ENCODE peak calls at places on chromosomes 6 and 20, in six cellular contexts. One of them, this sample, is unnamed.

GRCh38 chr20:57091748-57092111 is 174.7 kb downstream of the BMP7 start:
- DNase-seq in IMR-90: no peak
- DNase-seq in H9: no peak
- DNase-seq in trophoblast cell: no peak
- DNase-seq in neuronal stem cell: no peak
- DNase-seq in H1: no peak
- DNase-seq in this sample: no peak

GRCh38 chr6:168041928-168042327 is 37.1 kb downstream of the FRMD1 start:
- DNase-seq in IMR-90: no peak
- DNase-seq in H1: no peak
- DNase-seq in trophoblast cell: no peak
- DNase-seq in H9: peak
- DNase-seq in neuronal stem cell: no peak
- DNase-seq in this sample: no peak

GRCh38 chr6:49911252-49911651 is 44.9 kb upstream of the CRISP1 start:
- DNase-seq in neuronal stem cell: no peak
- DNase-seq in IMR-90: no peak
- DNase-seq in H1: no peak
- DNase-seq in trophoblast cell: no peak
- DNase-seq in H9: peak
- DNase-seq in this sample: no peak

GRCh38 chr6:22928775-22929174 is 359.4 kb downstream of the HDGFL1 start:
- DNase-seq in neuronal stem cell: no peak
- DNase-seq in H1: no peak
- DNase-seq in trophoblast cell: no peak
- DNase-seq in IMR-90: no peak
- DNase-seq in H9: no peak
- DNase-seq in this sample: no peak

GRCh38 chr6:138504764-138505689 is 5.7 kb upstream of the NHSL1 start:
- DNase-seq in neuronal stem cell: no peak
- DNase-seq in trophoblast cell: no peak
- DNase-seq in H9: no peak
- DNase-seq in IMR-90: no peak
- DNase-seq in H1: no peak
- DNase-seq in this sample: no peak

GRCh38 chr6:23621026-23621425 is 505.0 kb upstream of the NRSN1 start:
- DNase-seq in trophoblast cell: no peak
- DNase-seq in H1: no peak
- DNase-seq in IMR-90: peak
- DNase-seq in neuronal stem cell: no peak
- DNase-seq in H9: no peak
- DNase-seq in this sample: peak

GRCh38 chr6:158784505-158784904 is 34.7 kb downstream of the EZR start:
- DNase-seq in neuronal stem cell: no peak
- DNase-seq in IMR-90: peak
- DNase-seq in trophoblast cell: peak
- DNase-seq in H9: no peak
- DNase-seq in H1: no peak
- DNase-seq in this sample: no peak

GRCh38 chr20:64244281-64244805 is 11.2 kb upstream of the PCMTD2 start:
- DNase-seq in trophoblast cell: no peak
- DNase-seq in H9: peak
- DNase-seq in IMR-90: no peak
- DNase-seq in H1: no peak
- DNase-seq in neuronal stem cell: no peak
- DNase-seq in this sample: no peak

GRCh38 chr20:40781340-40781916 is 92.4 kb upstream of the MAFB start:
- DNase-seq in trophoblast cell: peak
- DNase-seq in H9: no peak
- DNase-seq in neuronal stem cell: no peak
- DNase-seq in IMR-90: no peak
- DNase-seq in H1: no peak
- DNase-seq in this sample: no peak

GRCh38 chr20:675453-676314 is at the start of gene SCRT2:
- DNase-seq in trophoblast cell: peak
- DNase-seq in neuronal stem cell: peak
- DNase-seq in H1: no peak
- DNase-seq in H9: peak
- DNase-seq in IMR-90: peak
- DNase-seq in this sample: peak

GRCh38 chr6:157107915-157108651 is 215.2 kb downstream of the TMEM242 start:
- DNase-seq in neuronal stem cell: no peak
- DNase-seq in trophoblast cell: peak
- DNase-seq in IMR-90: peak
- DNase-seq in H9: no peak
- DNase-seq in H1: no peak
- DNase-seq in this sample: peak

GRCh38 chr6:150250826-150251225 is 108.0 kb downstream of the PPP1R14C start:
- DNase-seq in IMR-90: peak
- DNase-seq in H9: peak
- DNase-seq in neuronal stem cell: no peak
- DNase-seq in H1: no peak
- DNase-seq in trophoblast cell: no peak
- DNase-seq in this sample: no peak

GRCh38 chr6:143940011-143940597 is 68.0 kb downstream of the PLAGL1 start:
- DNase-seq in H9: no peak
- DNase-seq in trophoblast cell: peak
- DNase-seq in H1: no peak
- DNase-seq in IMR-90: peak
- DNase-seq in neuronal stem cell: no peak
- DNase-seq in this sample: peak

GRCh38 chr6:150456902-150457643 is 88.3 kb downstream of the IYD start:
- DNase-seq in IMR-90: no peak
- DNase-seq in H9: no peak
- DNase-seq in H1: no peak
- DNase-seq in trophoblast cell: peak
- DNase-seq in neuronal stem cell: no peak
- DNase-seq in this sample: no peak

GRCh38 chr6:87756858-87757257 is 54.8 kb upstream of the AKIRIN2 start:
- DNase-seq in trophoblast cell: peak
- DNase-seq in H9: no peak
- DNase-seq in neuronal stem cell: no peak
- DNase-seq in IMR-90: peak
- DNase-seq in H1: no peak
- DNase-seq in this sample: peak

GRCh38 chr6:45494734-45495133 is 117.0 kb upstream of the SUPT3H start:
- DNase-seq in H1: no peak
- DNase-seq in IMR-90: no peak
- DNase-seq in H9: no peak
- DNase-seq in neuronal stem cell: no peak
- DNase-seq in trophoblast cell: no peak
- DNase-seq in this sample: no peak

GRCh38 chr6:146634022-146634421 is 35.2 kb downstream of the ADGB start:
- DNase-seq in trophoblast cell: no peak
- DNase-seq in H1: no peak
- DNase-seq in IMR-90: no peak
- DNase-seq in H9: no peak
- DNase-seq in neuronal stem cell: no peak
- DNase-seq in this sample: no peak

GRCh38 chr20:37564388-37565133 is 36.9 kb upstream of the BLCAP start:
- DNase-seq in IMR-90: no peak
- DNase-seq in neuronal stem cell: peak
- DNase-seq in H9: peak
- DNase-seq in H1: no peak
- DNase-seq in trophoblast cell: peak
- DNase-seq in this sample: peak

GRCh38 chr6:150238294-150238693 is 95.5 kb downstream of the PPP1R14C start:
- DNase-seq in neuronal stem cell: no peak
- DNase-seq in trophoblast cell: no peak
- DNase-seq in H9: no peak
- DNase-seq in H1: no peak
- DNase-seq in IMR-90: peak
- DNase-seq in this sample: no peak

GRCh38 chr6:71082033-71082620 is 125.3 kb upstream of the B3GAT2 start:
- DNase-seq in neuronal stem cell: no peak
- DNase-seq in H1: no peak
- DNase-seq in trophoblast cell: no peak
- DNase-seq in H9: no peak
- DNase-seq in IMR-90: peak
- DNase-seq in this sample: peak

GRCh38 chr20:33702861-33703260 is 16.7 kb upstream of the E2F1 start:
- DNase-seq in neuronal stem cell: no peak
- DNase-seq in H9: no peak
- DNase-seq in H1: no peak
- DNase-seq in trophoblast cell: no peak
- DNase-seq in IMR-90: no peak
- DNase-seq in this sample: no peak

GRCh38 chr6:42916288-42916687 is 435 bp downstream of the PTCRA start:
- DNase-seq in trophoblast cell: no peak
- DNase-seq in IMR-90: no peak
- DNase-seq in neuronal stem cell: no peak
- DNase-seq in H1: no peak
- DNase-seq in H9: no peak
- DNase-seq in this sample: no peak
- H3K9ac ChIP-seq in trophoblast cell: no peak
- H3K9ac ChIP-seq in IMR-90: no peak
- H3K9ac ChIP-seq in neuronal stem cell: no peak
- H3K9ac ChIP-seq in H1: no peak
- H3K9ac ChIP-seq in H9: no peak
- H3K9ac ChIP-seq in this sample: no peak

DNA sequence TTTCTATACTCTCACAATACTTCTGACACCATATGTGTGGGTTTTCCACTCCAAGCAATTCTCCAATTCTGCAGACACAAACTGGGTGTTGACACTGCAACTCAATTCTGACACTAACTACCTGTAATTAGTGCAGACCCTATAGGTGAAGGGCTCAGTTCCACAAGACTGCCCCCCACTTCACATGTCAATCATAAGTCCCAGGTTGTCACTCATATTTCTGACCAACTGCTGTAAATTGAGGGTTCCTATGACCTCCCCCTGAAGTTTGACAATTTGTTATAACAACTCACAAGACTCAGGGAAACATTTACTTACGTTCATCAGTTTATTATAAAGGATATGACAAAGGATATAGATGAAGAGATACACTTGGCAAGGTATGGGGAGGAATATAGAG is 18.3 kb downstream of the GPX6 start:
- DNase-seq in neuronal stem cell: no peak
- DNase-seq in IMR-90: no peak
- DNase-seq in H1: no peak
- DNase-seq in H9: no peak
- DNase-seq in trophoblast cell: no peak
- DNase-seq in this sample: no peak
- H3K14ac ChIP-seq in neuronal stem cell: no peak
- H3K14ac ChIP-seq in IMR-90: no peak
- H3K14ac ChIP-seq in H1: no peak
- H3K14ac ChIP-seq in H9: no peak
- H3K14ac ChIP-seq in trophoblast cell: no peak
- H3K14ac ChIP-seq in this sample: no peak

GRCh38 chr6:44428682-44429081 is 41.2 kb downstream of the CDC5L start:
- DNase-seq in IMR-90: peak
- DNase-seq in neuronal stem cell: no peak
- DNase-seq in H9: no peak
- DNase-seq in H1: no peak
- DNase-seq in trophoblast cell: no peak
- DNase-seq in this sample: no peak

GRCh38 chr6:44432227-44432626 is 44.7 kb downstream of the CDC5L start:
- DNase-seq in trophoblast cell: no peak
- DNase-seq in H1: no peak
- DNase-seq in neuronal stem cell: no peak
- DNase-seq in IMR-90: no peak
- DNase-seq in H9: no peak
- DNase-seq in this sample: no peak

GRCh38 chr6:44432726-44433125 is 45.2 kb downstream of the CDC5L start:
- DNase-seq in H9: no peak
- DNase-seq in H1: no peak
- DNase-seq in trophoblast cell: no peak
- DNase-seq in neuronal stem cell: no peak
- DNase-seq in IMR-90: no peak
- DNase-seq in this sample: no peak

GRCh38 chr6:44430322-44430721 is 42.8 kb downstream of the CDC5L start:
- DNase-seq in trophoblast cell: peak
- DNase-seq in H9: no peak
- DNase-seq in IMR-90: peak
- DNase-seq in neuronal stem cell: no peak
- DNase-seq in H1: no peak
- DNase-seq in this sample: peak

DNA sequence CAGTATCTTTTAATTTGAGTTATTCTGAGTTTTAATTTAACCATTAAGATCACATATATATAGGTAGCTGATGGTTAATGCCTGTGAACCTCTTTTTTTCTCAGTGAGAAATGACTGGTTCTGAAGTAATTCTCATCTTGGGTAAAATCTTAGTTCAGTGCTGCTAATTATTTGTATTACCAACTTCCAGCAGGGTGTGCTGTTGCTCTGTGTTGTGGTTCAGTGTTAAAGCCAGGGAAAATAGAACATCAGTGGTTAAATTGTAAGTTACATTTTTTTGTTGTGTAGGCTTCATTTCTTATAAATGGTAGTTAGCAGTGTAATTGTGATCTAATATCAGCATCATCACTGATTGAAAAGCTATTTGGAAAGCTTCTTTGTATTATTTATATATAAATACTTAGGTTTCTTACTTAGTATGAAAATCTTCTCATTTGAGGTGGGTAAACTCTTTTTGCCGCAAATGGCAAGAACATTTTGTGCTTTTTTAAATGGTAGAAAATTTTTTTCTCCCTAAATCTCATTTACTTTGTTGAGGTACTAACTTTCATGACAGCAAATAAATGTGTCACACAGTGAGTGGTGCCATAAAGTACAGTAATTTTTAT is 43.7 kb downstream of the CDC5L start:
- DNase-seq in IMR-90: peak
- DNase-seq in H1: no peak
- DNase-seq in trophoblast cell: peak
- DNase-seq in neuronal stem cell: peak
- DNase-seq in H9: no peak
- DNase-seq in this sample: peak
- H3K9ac ChIP-seq in IMR-90: no peak
- H3K9ac ChIP-seq in H1: no peak
- H3K9ac ChIP-seq in trophoblast cell: no peak
- H3K9ac ChIP-seq in neuronal stem cell: no peak
- H3K9ac ChIP-seq in H9: no peak
- H3K9ac ChIP-seq in this sample: peak

GRCh38 chr6:111439169-111439568 is 43.8 kb downstream of the REV3L start:
- DNase-seq in trophoblast cell: no peak
- DNase-seq in IMR-90: no peak
- DNase-seq in H9: no peak
- DNase-seq in neuronal stem cell: no peak
- DNase-seq in H1: no peak
- DNase-seq in this sample: no peak
- H3K14ac ChIP-seq in trophoblast cell: no peak
- H3K14ac ChIP-seq in IMR-90: no peak
- H3K14ac ChIP-seq in H9: no peak
- H3K14ac ChIP-seq in neuronal stem cell: no peak
- H3K14ac ChIP-seq in H1: no peak
- H3K14ac ChIP-seq in this sample: no peak

This sample was measured in mesenchymal stem cell.